ENCODE peak calls at places on chromosomes 2 and 18, in nine cellular contexts. One of them, this sample, is unnamed.

GRCh38 chr2:98867539-98868309 is 68.3 kb downstream of the CRACDL start:
- DNase-seq in HFF-Myc: no peak
- DNase-seq in adrenal gland: no peak
- DNase-seq in GM23338: no peak
- DNase-seq in K562: no peak
- DNase-seq in A549: no peak
- DNase-seq in endodermal cell: no peak
- DNase-seq in neural progenitor cell: no peak
- DNase-seq in PC-3: peak
- DNase-seq in this sample: peak

GRCh38 chr2:142037744-142038143 is 93.1 kb downstream of the LRP1B start:
- DNase-seq in HFF-Myc: peak
- DNase-seq in adrenal gland: no peak
- DNase-seq in GM23338: peak
- DNase-seq in K562: no peak
- DNase-seq in A549: no peak
- DNase-seq in endodermal cell: peak
- DNase-seq in neural progenitor cell: peak
- DNase-seq in PC-3: peak
- DNase-seq in this sample: peak

GRCh38 chr18:47975701-47976100 is 45.2 kb upstream of the SMAD2 start:
- DNase-seq in HFF-Myc: no peak
- DNase-seq in adrenal gland: no peak
- DNase-seq in GM23338: peak
- DNase-seq in K562: no peak
- DNase-seq in A549: no peak
- DNase-seq in endodermal cell: no peak
- DNase-seq in neural progenitor cell: no peak
- DNase-seq in PC-3: no peak
- DNase-seq in this sample: no peak

GRCh38 chr2:60565472-60565871 is 12.0 kb upstream of the BCL11A start:
- DNase-seq in HFF-Myc: no peak
- DNase-seq in adrenal gland: peak
- DNase-seq in GM23338: peak
- DNase-seq in K562: no peak
- DNase-seq in A549: no peak
- DNase-seq in endodermal cell: no peak
- DNase-seq in neural progenitor cell: peak
- DNase-seq in PC-3: peak
- DNase-seq in this sample: no peak

GRCh38 chr2:237181844-237182243 is 96.2 kb downstream of the COPS8 start:
- DNase-seq in HFF-Myc: no peak
- DNase-seq in adrenal gland: no peak
- DNase-seq in GM23338: no peak
- DNase-seq in K562: no peak
- DNase-seq in A549: peak
- DNase-seq in endodermal cell: no peak
- DNase-seq in neural progenitor cell: no peak
- DNase-seq in PC-3: no peak
- DNase-seq in this sample: peak

GRCh38 chr18:44309185-44309584 is 371.5 kb upstream of the SETBP1 start:
- DNase-seq in HFF-Myc: no peak
- DNase-seq in adrenal gland: no peak
- DNase-seq in GM23338: no peak
- DNase-seq in K562: no peak
- DNase-seq in A549: no peak
- DNase-seq in endodermal cell: no peak
- DNase-seq in neural progenitor cell: no peak
- DNase-seq in PC-3: peak
- DNase-seq in this sample: peak

GRCh38 chr18:62450546-62451395 is 72.1 kb upstream of the ZCCHC2 start:
- DNase-seq in HFF-Myc: peak
- DNase-seq in adrenal gland: peak
- DNase-seq in GM23338: no peak
- DNase-seq in K562: peak
- DNase-seq in A549: peak
- DNase-seq in endodermal cell: peak
- DNase-seq in neural progenitor cell: no peak
- DNase-seq in PC-3: peak
- DNase-seq in this sample: peak

GRCh38 chr2:24818721-24819167 is 25.5 kb downstream of the CENPO start:
- DNase-seq in HFF-Myc: no peak
- DNase-seq in adrenal gland: peak
- DNase-seq in GM23338: no peak
- DNase-seq in K562: no peak
- DNase-seq in A549: no peak
- DNase-seq in endodermal cell: peak
- DNase-seq in neural progenitor cell: no peak
- DNase-seq in PC-3: no peak
- DNase-seq in this sample: no peak

DNA sequence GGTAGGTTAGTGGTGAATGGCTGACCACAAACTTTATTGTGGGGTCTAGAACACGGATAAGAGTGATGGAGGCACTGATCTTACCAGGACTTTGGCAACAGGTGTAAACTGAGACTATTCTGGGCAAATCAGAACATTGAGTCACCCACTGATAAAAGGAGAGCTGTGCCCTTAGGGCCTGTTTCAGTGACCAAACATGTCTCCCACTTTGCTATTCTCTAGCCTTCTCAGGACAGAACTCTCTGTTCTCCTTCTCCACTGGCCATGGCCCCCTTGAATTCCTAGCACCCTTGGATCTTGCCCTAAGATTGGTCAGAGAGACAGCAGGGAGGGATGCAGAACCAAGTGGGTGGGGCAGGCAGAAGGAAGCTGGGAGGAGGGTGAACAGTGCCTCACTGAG is 18.3 kb downstream of the TRPM8 start:
- DNase-seq in HFF-Myc: no peak
- DNase-seq in adrenal gland: no peak
- DNase-seq in GM23338: no peak
- DNase-seq in K562: no peak
- DNase-seq in A549: no peak
- DNase-seq in endodermal cell: no peak
- DNase-seq in neural progenitor cell: no peak
- DNase-seq in PC-3: no peak
- DNase-seq in this sample: no peak
- H3K4me3 ChIP-seq in HFF-Myc: no peak
- H3K4me3 ChIP-seq in adrenal gland: no peak
- H3K4me3 ChIP-seq in GM23338: no peak
- H3K4me3 ChIP-seq in K562: no peak
- H3K4me3 ChIP-seq in A549: no peak
- H3K4me3 ChIP-seq in endodermal cell: no peak
- H3K4me3 ChIP-seq in neural progenitor cell: no peak
- H3K4me3 ChIP-seq in PC-3: no peak
- H3K4me3 ChIP-seq in this sample: no peak

GRCh38 chr18:74291771-74292540 is at the start of gene CYB5A:
- DNase-seq in HFF-Myc: peak
- DNase-seq in adrenal gland: peak
- DNase-seq in GM23338: peak
- DNase-seq in K562: peak
- DNase-seq in A549: peak
- DNase-seq in endodermal cell: peak
- DNase-seq in neural progenitor cell: peak
- DNase-seq in PC-3: peak
- DNase-seq in this sample: peak

GRCh38 chr18:74290831-74291770 is 662 bp downstream of the CYB5A start:
- DNase-seq in HFF-Myc: no peak
- DNase-seq in adrenal gland: peak
- DNase-seq in GM23338: peak
- DNase-seq in K562: no peak
- DNase-seq in A549: no peak
- DNase-seq in endodermal cell: peak
- DNase-seq in neural progenitor cell: peak
- DNase-seq in PC-3: peak
- DNase-seq in this sample: no peak

GRCh38 chr18:74288730-74289129 is 3.0 kb downstream of the CYB5A start:
- DNase-seq in HFF-Myc: no peak
- DNase-seq in adrenal gland: no peak
- DNase-seq in GM23338: no peak
- DNase-seq in K562: no peak
- DNase-seq in A549: no peak
- DNase-seq in endodermal cell: peak
- DNase-seq in neural progenitor cell: no peak
- DNase-seq in PC-3: peak
- DNase-seq in this sample: no peak

GRCh38 chr18:74289137-74289536 is 2.6 kb downstream of the CYB5A start:
- DNase-seq in HFF-Myc: no peak
- DNase-seq in adrenal gland: no peak
- DNase-seq in GM23338: no peak
- DNase-seq in K562: no peak
- DNase-seq in A549: no peak
- DNase-seq in endodermal cell: no peak
- DNase-seq in neural progenitor cell: no peak
- DNase-seq in PC-3: peak
- DNase-seq in this sample: peak

DNA sequence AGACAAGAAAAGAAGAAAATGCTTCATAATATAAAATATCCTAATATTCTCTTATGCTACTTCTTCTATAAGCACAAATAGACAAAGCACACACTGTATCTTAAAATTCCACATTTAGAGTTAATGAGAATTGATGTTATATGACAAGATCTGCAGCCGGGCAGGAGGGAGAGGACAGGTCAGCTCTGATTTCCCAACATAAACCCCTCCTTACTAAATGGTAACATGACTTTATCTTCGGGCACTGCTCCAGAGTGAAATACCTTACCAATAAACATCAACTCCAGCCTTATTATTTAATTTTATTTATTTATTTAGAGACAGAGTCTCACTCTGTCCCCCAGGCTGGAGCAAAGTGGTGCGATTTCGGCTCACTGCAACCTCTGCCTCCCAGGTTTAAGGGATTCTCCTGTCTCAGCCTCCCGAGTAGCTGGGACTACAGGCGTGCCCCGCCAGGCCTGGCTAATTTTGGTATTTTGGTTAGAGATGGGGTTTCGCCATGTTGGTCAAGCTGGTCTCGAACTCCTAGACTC is 1.8 kb downstream of the CYB5A start:
- DNase-seq in HFF-Myc: no peak
- DNase-seq in adrenal gland: no peak
- DNase-seq in GM23338: no peak
- DNase-seq in K562: no peak
- DNase-seq in A549: no peak
- DNase-seq in endodermal cell: no peak
- DNase-seq in neural progenitor cell: no peak
- DNase-seq in PC-3: peak
- DNase-seq in this sample: no peak
- TF ChIP-seq CTCF in HFF-Myc: no peak
- TF ChIP-seq CTCF in adrenal gland: no peak
- TF ChIP-seq CTCF in GM23338: no peak
- TF ChIP-seq CTCF in K562: no peak
- TF ChIP-seq CTCF in A549: no peak
- TF ChIP-seq CTCF in endodermal cell: no peak
- TF ChIP-seq CTCF in neural progenitor cell: no peak
- TF ChIP-seq CTCF in PC-3: no peak
- TF ChIP-seq CTCF in this sample: no peak

GRCh38 chr2:217789003-217789735 is 213.6 kb downstream of the TNS1 start:
- DNase-seq in HFF-Myc: peak
- DNase-seq in adrenal gland: peak
- DNase-seq in GM23338: peak
- DNase-seq in K562: peak
- DNase-seq in A549: peak
- DNase-seq in endodermal cell: peak
- DNase-seq in neural progenitor cell: peak
- DNase-seq in PC-3: peak
- DNase-seq in this sample: peak
- H3K4me3 ChIP-seq in HFF-Myc: no peak
- H3K4me3 ChIP-seq in adrenal gland: no peak
- H3K4me3 ChIP-seq in GM23338: peak
- H3K4me3 ChIP-seq in K562: no peak
- H3K4me3 ChIP-seq in A549: no peak
- H3K4me3 ChIP-seq in endodermal cell: no peak
- H3K4me3 ChIP-seq in neural progenitor cell: no peak
- H3K4me3 ChIP-seq in PC-3: no peak
- H3K4me3 ChIP-seq in this sample: no peak

GRCh38 chr2:140698736-140699135 is 1432.1 kb downstream of the LRP1B start:
- DNase-seq in HFF-Myc: no peak
- DNase-seq in adrenal gland: no peak
- DNase-seq in GM23338: no peak
- DNase-seq in K562: no peak
- DNase-seq in A549: no peak
- DNase-seq in endodermal cell: no peak
- DNase-seq in neural progenitor cell: no peak
- DNase-seq in PC-3: no peak
- DNase-seq in this sample: no peak

GRCh38 chr2:140696449-140696848 is 1434.4 kb downstream of the LRP1B start:
- DNase-seq in HFF-Myc: no peak
- DNase-seq in adrenal gland: no peak
- DNase-seq in GM23338: peak
- DNase-seq in K562: no peak
- DNase-seq in A549: no peak
- DNase-seq in endodermal cell: peak
- DNase-seq in neural progenitor cell: no peak
- DNase-seq in PC-3: peak
- DNase-seq in this sample: no peak

DNA sequence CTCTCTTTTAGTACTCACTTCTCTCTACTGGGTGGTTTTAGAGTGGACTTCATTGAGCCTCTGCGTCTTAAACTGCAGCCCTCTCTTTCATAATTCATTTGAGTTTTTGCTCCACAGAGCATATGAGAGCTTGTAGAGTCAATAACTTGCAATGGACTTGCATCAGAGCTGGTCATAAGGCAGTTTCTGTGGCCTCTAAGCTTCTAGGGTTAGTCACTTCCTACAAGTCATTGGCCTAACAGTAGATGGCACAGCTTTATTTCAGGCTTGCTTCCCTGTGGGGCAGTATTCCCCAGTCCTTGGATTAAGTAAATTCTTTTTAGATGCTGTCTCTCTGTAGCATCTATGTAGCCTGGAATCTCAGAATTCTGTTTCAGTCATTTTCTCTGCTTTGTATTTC is 1435.7 kb downstream of the LRP1B start:
- DNase-seq in HFF-Myc: no peak
- DNase-seq in adrenal gland: no peak
- DNase-seq in GM23338: peak
- DNase-seq in K562: no peak
- DNase-seq in A549: no peak
- DNase-seq in endodermal cell: peak
- DNase-seq in neural progenitor cell: peak
- DNase-seq in PC-3: peak
- DNase-seq in this sample: peak
- TF ChIP-seq CTCF in HFF-Myc: no peak
- TF ChIP-seq CTCF in adrenal gland: no peak
- TF ChIP-seq CTCF in GM23338: no peak
- TF ChIP-seq CTCF in K562: no peak
- TF ChIP-seq CTCF in A549: no peak
- TF ChIP-seq CTCF in endodermal cell: peak
- TF ChIP-seq CTCF in neural progenitor cell: no peak
- TF ChIP-seq CTCF in PC-3: peak
- TF ChIP-seq CTCF in this sample: no peak

DNA sequence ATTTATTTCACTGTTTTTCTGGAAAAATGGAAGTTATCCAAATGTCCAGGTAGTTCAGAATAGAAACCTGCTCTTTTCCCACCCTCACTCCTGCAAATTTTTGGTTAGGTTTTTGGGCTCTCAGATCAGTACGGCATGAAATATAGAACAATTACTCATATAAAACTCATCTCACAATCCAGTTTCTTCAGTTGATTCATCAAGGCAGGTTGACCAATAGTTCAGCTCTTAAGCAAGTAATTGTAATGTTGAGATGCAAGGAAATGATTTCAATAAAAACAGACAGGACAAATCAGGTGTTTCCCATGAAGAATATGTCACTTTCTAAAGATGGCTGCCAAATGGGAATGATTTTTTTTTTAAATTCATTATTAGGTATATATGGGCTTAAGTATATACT is 2.0 kb downstream of the RAB27B start:
- DNase-seq in HFF-Myc: no peak
- DNase-seq in adrenal gland: no peak
- DNase-seq in GM23338: no peak
- DNase-seq in K562: no peak
- DNase-seq in A549: no peak
- DNase-seq in endodermal cell: no peak
- DNase-seq in neural progenitor cell: no peak
- DNase-seq in PC-3: peak
- DNase-seq in this sample: no peak
- H3K4me3 ChIP-seq in HFF-Myc: no peak
- H3K4me3 ChIP-seq in adrenal gland: no peak
- H3K4me3 ChIP-seq in GM23338: no peak
- H3K4me3 ChIP-seq in K562: no peak
- H3K4me3 ChIP-seq in A549: peak
- H3K4me3 ChIP-seq in endodermal cell: no peak
- H3K4me3 ChIP-seq in neural progenitor cell: no peak
- H3K4me3 ChIP-seq in PC-3: peak
- H3K4me3 ChIP-seq in this sample: no peak

This sample was measured in foreskin fibroblast.